ENCODE peak calls at places on chromosomes 11 and 22, in ten cellular contexts. O, K, I, Q, S, M, H, E, C and Z are unnamed samples.

GRCh38 chr11:122097419-122098001 is 18.5 kb downstream of the BLID start:
- DNase-seq in O (no peak), M (no peak), E (no peak), K (peak; percentile 53), H (no peak), C (no peak), S (no peak), Q (no peak), I (no peak), Z (no peak)

GRCh38 chr22:28882545-28882877 is 861 bp upstream of the ZNRF3 start:
- DNase-seq in I (no peak), C (no peak), H (no peak), Q (no peak), S (no peak), K (peak; percentile 21), M (no peak), E (no peak), O (no peak), Z (no peak)

GRCh38 chr22:46187862-46188261 is 37.5 kb downstream of the PPARA start:
- DNase-seq in O (no peak), C (no peak), S (no peak), M (no peak), I (no peak), K (no peak), H (no peak), E (no peak), Q (no peak), Z (no peak)

GRCh38 chr11:28529540-28530410 is 421.6 kb downstream of the METTL15 start:
- DNase-seq in I (no peak), K (peak; percentile 74), O (no peak), C (no peak), S (peak; percentile 10), H (no peak), M (peak; percentile 51), E (no peak), Q (peak; percentile 47), Z (peak; percentile 15)

GRCh38 chr11:12224537-12224893 is 114.1 kb downstream of the MICAL2 start:
- DNase-seq in H (peak; percentile 82), K (peak; percentile 94), Q (no peak), O (no peak), I (no peak), C (peak; percentile 96), M (peak; percentile 83), E (peak; percentile 82), S (no peak), Z (no peak)

GRCh38 chr22:45543243-45543642 is 40.6 kb downstream of the FBLN1 start:
- DNase-seq in S (no peak), I (no peak), C (no peak), Q (no peak), O (no peak), H (no peak), K (no peak), E (no peak), M (no peak), Z (no peak)

GRCh38 chr11:13487661-13488030 is 8.2 kb downstream of the PTH start:
- DNase-seq in O (no peak), E (no peak), S (no peak), M (peak; percentile 11), C (peak; percentile 51), K (no peak), I (peak; percentile 75), Q (no peak), H (peak; percentile 2), Z (no peak)

GRCh38 chr11:64868904-64869570 is 9.4 kb downstream of the EHD1 start:
- DNase-seq in Q (no peak), K (peak; percentile 98), O (no peak), C (no peak), S (no peak), M (peak; percentile 79), H (no peak), I (no peak), E (peak; percentile 45), Z (no peak)

GRCh38 chr11:121389651-121390050 is 62.5 kb upstream of the SORL1 start:
- DNase-seq in O (peak; percentile 13), E (peak; percentile 75), S (peak; percentile 60), I (peak; percentile 34), C (no peak), Q (no peak), K (peak; percentile 6), M (no peak), H (no peak), Z (peak; percentile 55)

GRCh38 chr11:129766858-129767604 is 48.6 kb upstream of the TMEM45B start:
- DNase-seq in E (no peak), K (peak; percentile 45), M (peak; percentile 25), Q (no peak), H (peak; percentile 5), S (peak; percentile 67), O (no peak), I (peak; percentile 78), C (no peak), Z (peak; percentile 47)

GRCh38 chr11:93908689-93909088 is 58.3 kb upstream of the VSTM5 start:
- DNase-seq in Q (peak; percentile 62), E (no peak), I (no peak), C (no peak), K (peak; percentile 14), S (no peak), M (peak; percentile 89), O (no peak), H (no peak), Z (no peak)

GRCh38 chr11:31887180-31887579 is 76.1 kb upstream of the PAX6 start:
- DNase-seq in K (no peak), Q (no peak), H (no peak), C (no peak), I (peak; percentile 63), O (no peak), M (no peak), S (peak; percentile 64), E (no peak), Z (no peak)

GRCh38 chr11:12216542-12217422 is 106.4 kb downstream of the MICAL2 start:
- DNase-seq in C (no peak), K (peak; percentile 40), O (no peak), Q (no peak), M (peak; percentile 57), H (no peak), S (no peak), I (no peak), E (peak; percentile 62), Z (no peak)

GRCh38 chr11:73394416-73395296 is 18.5 kb downstream of the RELT start:
- DNase-seq in I (no peak), S (no peak), Q (no peak), H (no peak), K (no peak), C (no peak), O (no peak), E (peak; percentile 26), M (no peak), Z (no peak)

GRCh38 chr11:47348859-47349258 is 3.6 kb downstream of the MYBPC3 start:
- DNase-seq in E (peak; percentile 21), O (no peak), S (peak; percentile 48), H (no peak), K (peak; percentile 41), M (peak; percentile 31), Q (no peak), I (no peak), C (no peak), Z (no peak)

GRCh38 chr22:38271927-38272372 is 860 bp downstream of the TMEM184B start:
- DNase-seq in K (no peak), C (no peak), H (no peak), O (peak; percentile 15), I (peak; percentile 60), Q (no peak), S (peak; percentile 50), E (no peak), M (no peak), Z (no peak)

GRCh38 chr11:71458146-71459070 is 5.4 kb downstream of the NADSYN1 start:
- DNase-seq in S (no peak), Q (no peak), E (no peak), H (no peak), C (no peak), M (no peak), O (no peak), K (no peak), I (no peak), Z (no peak)

GRCh38 chr22:46547883-46548244 is 10.4 kb upstream of the CELSR1 start:
- DNase-seq in Q (peak; percentile 70), M (peak; percentile 81), K (peak; percentile 95), O (no peak), I (no peak), H (no peak), C (no peak), E (peak; percentile 80), S (no peak), Z (no peak)

GRCh38 chr22:24952837-24953293 is 349 bp downstream of the KIAA1671 start:
- DNase-seq in Q (no peak), E (no peak), C (no peak), M (peak; percentile 52), K (peak; percentile 86), S (peak; percentile 78), O (peak; percentile 60), I (peak; percentile 81), H (no peak), Z (no peak)

GRCh38 chr11:77705195-77705876 is 67.7 kb upstream of the CLNS1A start:
- DNase-seq in S (no peak), Q (no peak), I (no peak), E (no peak), K (peak; percentile 17), O (no peak), M (peak; percentile 62), H (no peak), C (no peak), Z (peak; percentile 6)

GRCh38 chr11:110077866-110078325 is 15.3 kb upstream of the ZC3H12C start:
- DNase-seq in S (peak; percentile 76), C (no peak), Q (no peak), E (no peak), M (peak; percentile 79), H (no peak), O (no peak), I (no peak), K (peak; percentile 85), Z (no peak)

GRCh38 chr11:20000393-20001134 is 159.7 kb downstream of the DBX1 start:
- DNase-seq in E (peak; percentile 50), K (no peak), M (no peak), I (peak; percentile 96), H (no peak), Q (no peak), O (no peak), C (no peak), S (peak; percentile 87), Z (peak; percentile 93)

GRCh38 chr22:39913321-39913720 is 12.4 kb downstream of the GRAP2 start:
- DNase-seq in I (no peak), K (no peak), S (peak; percentile 36), O (no peak), Q (no peak), E (no peak), C (no peak), H (no peak), M (no peak), Z (no peak)

GRCh38 chr22:50712341-50713007 is 25.5 kb upstream of the ACR start:
- DNase-seq in M (no peak), Q (no peak), K (no peak), I (no peak), O (no peak), C (no peak), S (no peak), E (peak; percentile 19), H (no peak), Z (no peak)

GRCh38 chr22:37326726-37327125 is 44.4 kb downstream of the CYTH4 start:
- DNase-seq in S (no peak), O (no peak), C (no peak), Q (no peak), K (no peak), I (no peak), E (no peak), H (no peak), M (no peak), Z (no peak)

GRCh38 chr11:93487032-93487483 is 56.1 kb downstream of the SMCO4 start:
- DNase-seq in H (no peak), K (no peak), I (no peak), Q (no peak), M (no peak), O (no peak), S (no peak), E (no peak), C (no peak), Z (no peak)

GRCh38 chr11:60838132-60838531 is 3.8 kb upstream of the CCDC86 start:
- DNase-seq in K (no peak), S (no peak), H (no peak), I (peak; percentile 72), O (no peak), M (no peak), E (no peak), C (no peak), Q (no peak), Z (no peak)

GRCh38 chr22:36386900-36387663 is 685 bp downstream of the MYH9 start:
- DNase-seq in O (peak; percentile 18), H (peak; percentile 45), C (peak; percentile 73), Q (no peak), M (no peak), I (no peak), K (peak; percentile 67), E (peak; percentile 86), S (peak; percentile 56), Z (no peak)